ENCODE peak calls at places on chromosomes 11 and 22, in seven cellular contexts. O is IMR-90, T is mesenchymal stem cell, Q is trophoblast cell, L is mesendoderm, B is H1, H is neuronal stem cell. P is an unnamed sample.

GRCh38 chr11:62418136-62418535 is 697 bp upstream of the SCGB1A1 start:
- DNase-seq in O (no peak), T (no peak), Q (no peak), L (no peak), B (no peak), H (no peak), P (no peak)

GRCh38 chr11:109734602-109735001 is 312.6 kb downstream of the C11orf87 start:
- DNase-seq in O (peak; percentile 10), T (peak; percentile 32), Q (no peak), L (no peak), B (no peak), H (no peak), P (no peak)

GRCh38 chr22:48919851-48920589 is 907.7 kb downstream of the BRD1 start:
- DNase-seq in O (no peak), T (no peak), Q (no peak), L (no peak), B (no peak), H (no peak), P (peak; percentile 16)

GRCh38 chr11:72764503-72764902 is 12.3 kb upstream of the ARAP1 start:
- DNase-seq in O (no peak), T (no peak), Q (peak; percentile 81), L (peak; percentile 72), B (peak; percentile 74), H (no peak), P (peak; percentile 96)

GRCh38 chr11:45482331-45482730 is 183.1 kb downstream of the CHST1 start:
- DNase-seq in O (no peak), T (no peak), Q (no peak), L (no peak), B (no peak), H (no peak), P (no peak)

GRCh38 chr22:18947905-18948304 is 11.8 kb upstream of the PRODH start:
- DNase-seq in O (no peak), T (no peak), Q (no peak), L (peak; percentile 22), B (no peak), H (no peak), P (peak; percentile 49)

GRCh38 chr11:131465056-131465455 is 94.6 kb downstream of the NTM start:
- DNase-seq in O (no peak), T (no peak), Q (peak; percentile 93), L (no peak), B (no peak), H (no peak), P (no peak)

GRCh38 chr22:50569896-50570535 is 7.3 kb upstream of the SYCE3 start:
- DNase-seq in O (no peak), T (no peak), Q (peak; percentile 49), L (no peak), B (no peak), H (no peak), P (no peak)

GRCh38 chr11:86370171-86370570 is 4.5 kb upstream of the CCDC81 start:
- DNase-seq in O (no peak), T (no peak), Q (no peak), L (no peak), B (no peak), H (no peak), P (no peak)

GRCh38 chr11:86811637-86812321 is 11.4 kb downstream of the PRSS23 start:
- DNase-seq in O (peak; percentile 85), T (peak; percentile 74), Q (no peak), L (peak; percentile 88), B (no peak), H (no peak), P (no peak)

GRCh38 chr11:74950374-74950969 is 1.4 kb downstream of the SPCS2 start:
- DNase-seq in O (no peak), T (no peak), Q (no peak), L (no peak), B (no peak), H (no peak), P (no peak)

GRCh38 chr22:19755145-19755710 is 5.3 kb upstream of the TBX1 start:
- DNase-seq in O (no peak), T (no peak), Q (no peak), L (no peak), B (no peak), H (no peak), P (no peak)

GRCh38 chr11:72704028-72704782 is 30.0 kb upstream of the PDE2A start:
- DNase-seq in O (no peak), T (no peak), Q (no peak), L (no peak), B (no peak), H (no peak), P (no peak)

GRCh38 chr11:79762271-79762935 is 321.6 kb upstream of the TENM4 start:
- DNase-seq in O (peak; percentile 3), T (no peak), Q (no peak), L (peak; percentile 55), B (no peak), H (no peak), P (no peak)

GRCh38 chr11:129840236-129840635 is 24.6 kb downstream of the TMEM45B start:
- DNase-seq in O (no peak), T (no peak), Q (no peak), L (no peak), B (no peak), H (no peak), P (no peak)

GRCh38 chr11:66868726-66869291 is 11.9 kb downstream of the LRFN4 start:
- DNase-seq in O (no peak), T (no peak), Q (peak; percentile 74), L (peak; percentile 93), B (no peak), H (peak; percentile 42), P (peak; percentile 92)

GRCh38 chr22:25908755-25909154 is 166.8 kb downstream of the MYO18B start:
- DNase-seq in O (no peak), T (no peak), Q (no peak), L (no peak), B (no peak), H (no peak), P (no peak)

GRCh38 chr11:122205036-122205435 is 89.0 kb upstream of the BLID start:
- DNase-seq in O (no peak), T (no peak), Q (peak; percentile 30), L (no peak), B (no peak), H (no peak), P (no peak)

GRCh38 chr11:123407996-123408597 is 22.0 kb upstream of the GRAMD1B start:
- DNase-seq in O (no peak), T (no peak), Q (no peak), L (no peak), B (no peak), H (peak; percentile 43), P (no peak)

GRCh38 chr11:123409456-123409801 is 20.6 kb upstream of the GRAMD1B start:
- DNase-seq in O (no peak), T (no peak), Q (no peak), L (no peak), B (no peak), H (no peak), P (no peak)

GRCh38 chr11:123408619-123409455 is 21.2 kb upstream of the GRAMD1B start:
- DNase-seq in O (no peak), T (no peak), Q (no peak), L (no peak), B (no peak), H (no peak), P (no peak)

GRCh38 chr11:123406441-123407123 is 23.5 kb upstream of the GRAMD1B start:
- DNase-seq in O (no peak), T (no peak), Q (no peak), L (no peak), B (no peak), H (no peak), P (no peak)

DNA sequence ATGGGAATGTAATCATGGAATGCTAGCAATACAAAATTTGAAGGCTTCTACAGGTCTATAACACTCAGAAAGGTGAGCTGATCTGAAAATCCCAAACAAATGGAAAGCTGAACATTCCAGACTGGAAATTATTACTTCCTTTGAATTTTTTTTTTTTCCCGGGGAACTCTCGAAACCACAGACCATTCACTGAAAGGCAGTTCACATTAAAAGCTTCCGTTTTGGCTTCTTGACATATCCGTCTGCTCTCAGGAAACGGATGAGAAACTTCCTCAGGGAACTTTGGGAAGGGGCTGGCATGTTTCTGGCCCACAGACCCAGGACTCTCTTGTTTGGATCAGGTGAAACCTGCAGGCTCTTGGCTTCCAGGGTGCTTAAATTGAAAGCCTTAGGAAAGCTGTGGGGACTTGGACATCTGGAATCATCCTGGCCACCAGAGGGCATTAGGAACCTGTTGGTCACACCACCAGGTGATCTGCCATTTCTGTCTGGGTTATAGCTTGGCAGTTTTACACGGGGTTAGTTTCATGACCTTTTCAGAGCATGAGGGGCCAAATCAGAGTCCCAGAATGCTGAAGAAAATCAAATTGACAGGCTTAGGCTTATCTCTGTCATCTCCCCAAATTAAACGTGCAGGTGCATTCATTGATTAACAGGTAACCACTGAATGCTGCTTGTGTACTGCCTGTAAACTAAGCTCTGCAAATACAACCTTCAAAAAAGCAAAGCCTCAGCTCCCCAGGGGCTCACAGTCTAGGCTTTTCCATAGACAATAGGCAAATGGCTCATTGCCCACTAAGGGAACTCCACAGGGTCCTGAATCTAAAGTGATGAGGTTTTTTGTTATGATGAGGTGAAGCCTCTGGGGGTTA is 22.7 kb upstream of the GRAMD1B start:
- DNase-seq in O (peak; percentile 78), T (peak; percentile 63), Q (peak; percentile 84), L (peak; percentile 92), B (peak; percentile 56), H (peak; percentile 62), P (peak; percentile 83)
- H4K8ac ChIP-seq in O (no peak overlapping the region), T (no peak overlapping the region), Q (no peak overlapping the region), L (no peak overlapping the region), B (no peak overlapping the region), H (no peak overlapping the region), P (no peak overlapping the region)

GRCh38 chr11:71281901-71282300 is 29.5 kb upstream of the SHANK2 start:
- DNase-seq in O (no peak), T (no peak), Q (no peak), L (no peak), B (no peak), H (no peak), P (peak; percentile 10)
- H4K8ac ChIP-seq in O (no peak overlapping the region), T (no peak overlapping the region), Q (no peak overlapping the region), L (no peak overlapping the region), B (no peak overlapping the region), H (no peak overlapping the region), P (no peak overlapping the region)

GRCh38 chr11:32962016-32962415 is 53.7 kb upstream of the DEPDC7 start:
- DNase-seq in O (peak; percentile 10), T (peak; percentile 70), Q (no peak), L (no peak), B (no peak), H (no peak), P (no peak)
- H4K8ac ChIP-seq in O (no peak overlapping the region), T (no peak overlapping the region), Q (no peak overlapping the region), L (no peak overlapping the region), B (no peak overlapping the region), H (no peak overlapping the region), P (no peak overlapping the region)

GRCh38 chr22:27845603-27846100 is 44.1 kb upstream of the MN1 start:
- DNase-seq in O (no peak), T (no peak), Q (no peak), L (peak; percentile 48), B (no peak), H (no peak), P (no peak)
- H4K8ac ChIP-seq in O (no peak overlapping the region), T (peak overlapping the region; percentile 19), Q (no peak overlapping the region), L (no peak overlapping the region), B (no peak overlapping the region), H (no peak overlapping the region), P (no peak overlapping the region)

DNA sequence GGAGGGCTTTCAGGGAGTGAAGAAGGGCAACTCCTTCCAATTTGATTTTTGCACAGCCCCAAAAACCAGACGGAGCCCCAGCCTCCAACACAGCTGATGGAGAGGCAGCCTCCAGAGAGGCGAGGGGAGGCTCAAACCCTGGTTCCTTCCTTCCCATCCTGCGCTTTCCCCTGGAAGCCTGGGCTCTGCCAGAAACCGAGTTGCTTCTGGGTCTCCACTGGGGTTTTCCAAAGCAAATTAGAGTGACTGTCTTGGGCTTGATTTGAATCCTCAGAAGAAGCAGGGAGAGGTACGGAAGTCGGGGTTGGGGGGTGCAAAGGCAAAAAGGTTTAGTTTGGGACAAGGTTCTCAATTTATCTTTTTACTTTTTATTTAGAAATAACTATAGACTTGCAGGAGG is 129.2 kb downstream of the MPPED1 start:
- DNase-seq in O (no peak), T (no peak), Q (no peak), L (no peak), B (no peak), H (no peak), P (no peak)
- H4K8ac ChIP-seq in O (no peak overlapping the region), T (no peak overlapping the region), Q (no peak overlapping the region), L (no peak overlapping the region), B (no peak overlapping the region), H (no peak overlapping the region), P (no peak overlapping the region)